ENCODE peak calls at places on chromosomes 5 and 9, in nine cellular contexts. N is HCT116; I is DND-41; U is uterus; E is A549; F is aorta; G is fibroblast of lung; S is effector memory CD4-positive, alpha-beta T cell; V is dorsolateral prefrontal cortex. D is an unnamed sample.

GRCh38 chr9:137621131-137621757 is 2.4 kb downstream of the EHMT1 start:
- DNase-seq in N (no peak), I (no peak), U (no peak), E (no peak), F (no peak), G (no peak), S (no peak), V (no peak), D (no peak)

GRCh38 chr5:164345853-164346252 is 840.4 kb downstream of the MAT2B start:
- DNase-seq in N (no peak), I (no peak), U (no peak), E (no peak), F (no peak), G (no peak), S (no peak), V (no peak), D (no peak)

GRCh38 chr5:6556802-6557102 is 76.1 kb downstream of the NSUN2 start:
- DNase-seq in N (no peak), I (no peak), U (no peak), E (no peak), F (no peak), G (no peak), S (no peak), V (no peak), D (no peak)

GRCh38 chr5:174553556-174553955 is 170.8 kb upstream of the MSX2 start:
- DNase-seq in N (no peak), I (no peak), U (no peak), E (no peak), F (peak), G (peak), S (no peak), V (no peak), D (no peak)

GRCh38 chr5:79436224-79436623 is 77.7 kb downstream of the HOMER1 start:
- DNase-seq in N (no peak), I (no peak), U (no peak), E (no peak), F (no peak), G (peak), S (no peak), V (no peak), D (peak)

GRCh38 chr5:141879941-141880738 is 1.9 kb upstream of the PCDH1 start:
- DNase-seq in N (no peak), I (no peak), U (peak), E (no peak), F (no peak), G (no peak), S (no peak), V (peak), D (no peak)

GRCh38 chr9:79256691-79257213 is 315.0 kb upstream of the TLE4 start:
- DNase-seq in N (no peak), I (no peak), U (no peak), E (no peak), F (no peak), G (peak), S (no peak), V (no peak), D (peak)

GRCh38 chr9:99134893-99135341 is 30.0 kb downstream of the TGFBR1 start:
- DNase-seq in N (no peak), I (peak), U (no peak), E (no peak), F (no peak), G (peak), S (no peak), V (no peak), D (no peak)

GRCh38 chr9:32992596-32993238 is 8.7 kb downstream of the APTX start:
- DNase-seq in N (no peak), I (no peak), U (no peak), E (no peak), F (no peak), G (no peak), S (no peak), V (no peak), D (no peak)

GRCh38 chr5:60852940-60853339 is 8.9 kb upstream of the ELOVL7 start:
- DNase-seq in N (no peak), I (no peak), U (no peak), E (no peak), F (no peak), G (no peak), S (no peak), V (no peak), D (no peak)

GRCh38 chr9:87383341-87384150 is 114.1 kb upstream of the DAPK1 start:
- DNase-seq in N (no peak), I (no peak), U (no peak), E (no peak), F (no peak), G (peak), S (no peak), V (no peak), D (no peak)

GRCh38 chr9:96751815-96752214 is 26.1 kb downstream of the ZNF510 start:
- DNase-seq in N (no peak), I (no peak), U (no peak), E (no peak), F (no peak), G (no peak), S (no peak), V (no peak), D (no peak)

GRCh38 chr9:124812401-124813016 is 35.6 kb downstream of the OLFML2A start:
- DNase-seq in N (peak), I (peak), U (peak), E (peak), F (peak), G (peak), S (no peak), V (no peak), D (peak)

GRCh38 chr9:90611568-90611967 is 31.1 kb downstream of the DIRAS2 start:
- DNase-seq in N (no peak), I (no peak), U (no peak), E (no peak), F (no peak), G (no peak), S (no peak), V (no peak), D (no peak)

GRCh38 chr9:31119882-31120481 is 1264.5 kb upstream of the ACO1 start:
- DNase-seq in N (peak), I (no peak), U (no peak), E (no peak), F (no peak), G (peak), S (peak), V (no peak), D (peak)

GRCh38 chr5:178123094-178123986 is 7.5 kb upstream of the RMND5B start:
- DNase-seq in N (no peak), I (no peak), U (no peak), E (no peak), F (no peak), G (no peak), S (no peak), V (no peak), D (peak)

GRCh38 chr9:106405871-106406435 is 457.0 kb upstream of the ZNF462 start:
- DNase-seq in N (no peak), I (no peak), U (no peak), E (no peak), F (no peak), G (peak), S (no peak), V (no peak), D (no peak)

GRCh38 chr9:13554626-13555025 is 275.1 kb upstream of the MPDZ start:
- DNase-seq in N (no peak), I (no peak), U (no peak), E (no peak), F (no peak), G (no peak), S (no peak), V (no peak), D (no peak)

DNA sequence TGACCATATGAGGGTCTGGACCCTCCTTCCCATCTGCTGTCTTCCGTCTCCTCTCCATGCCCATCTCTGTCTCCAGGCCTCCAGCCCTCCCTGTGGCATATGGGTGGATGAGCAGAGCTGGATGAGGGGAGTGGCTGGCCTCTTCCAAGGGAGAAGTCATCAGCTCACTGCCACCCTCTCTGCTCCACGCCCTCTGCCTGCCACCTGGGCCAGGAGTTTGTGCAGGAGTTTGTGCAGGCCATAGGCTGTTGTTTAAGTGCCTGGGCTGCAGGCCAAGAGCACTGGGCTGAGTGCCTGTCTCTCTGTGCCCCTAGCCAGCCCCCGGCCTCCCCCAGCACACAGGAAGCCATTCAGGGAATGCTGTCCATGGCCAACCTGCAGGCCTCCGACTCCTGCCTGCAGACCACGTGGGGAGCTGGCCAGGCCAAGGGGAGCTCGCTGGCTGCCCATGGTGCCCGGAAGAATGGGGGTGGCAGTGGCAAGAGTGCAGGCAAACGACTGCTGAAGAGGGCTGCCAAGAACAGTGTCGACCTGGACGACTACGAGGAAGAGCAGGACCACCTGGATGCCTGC is 97.0 kb downstream of the PHF2 start:
- DNase-seq in N (no peak), I (peak), U (peak), E (no peak), F (peak), G (no peak), S (no peak), V (peak), D (no peak)
- H3K27ac ChIP-seq in N (no peak), I (no peak), U (no peak), E (no peak), F (no peak), G (no peak), S (no peak), V (no peak), D (peak)

GRCh38 chr9:117783828-117784227 is 79.6 kb downstream of the TLR4 start:
- DNase-seq in N (no peak), I (peak), U (no peak), E (no peak), F (peak), G (no peak), S (peak), V (no peak), D (no peak)

GRCh38 chr9:117779760-117780159 is 75.6 kb downstream of the TLR4 start:
- DNase-seq in N (no peak), I (no peak), U (no peak), E (no peak), F (no peak), G (no peak), S (no peak), V (no peak), D (no peak)

GRCh38 chr9:117782931-117783788 is 79.0 kb downstream of the TLR4 start:
- DNase-seq in N (no peak), I (peak), U (peak), E (peak), F (peak), G (peak), S (peak), V (peak), D (peak)

DNA sequence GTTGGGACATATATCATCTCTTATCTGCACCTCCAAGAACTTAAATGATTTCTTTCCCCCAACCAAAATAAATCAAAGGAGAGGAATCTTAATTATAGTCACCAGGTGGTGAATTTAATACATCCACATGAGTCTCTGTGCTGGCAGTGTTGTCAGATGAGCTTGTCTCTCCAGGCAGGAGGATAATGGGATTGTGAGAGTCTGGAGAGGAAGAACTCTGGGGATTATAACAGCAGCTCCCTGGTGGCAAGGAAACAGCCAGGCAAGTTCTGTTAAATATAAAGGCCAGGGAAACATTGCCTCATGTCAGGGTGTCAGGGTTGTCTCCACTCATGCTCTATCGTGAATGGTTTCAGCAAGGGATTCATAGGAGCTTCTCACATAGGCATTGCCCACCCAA is 80.8 kb downstream of the TLR4 start:
- DNase-seq in N (no peak), I (no peak), U (no peak), E (no peak), F (no peak), G (no peak), S (no peak), V (no peak), D (no peak)
- H3K27ac ChIP-seq in N (no peak), I (no peak), U (no peak), E (no peak), F (no peak), G (no peak), S (no peak), V (no peak), D (no peak)

DNA sequence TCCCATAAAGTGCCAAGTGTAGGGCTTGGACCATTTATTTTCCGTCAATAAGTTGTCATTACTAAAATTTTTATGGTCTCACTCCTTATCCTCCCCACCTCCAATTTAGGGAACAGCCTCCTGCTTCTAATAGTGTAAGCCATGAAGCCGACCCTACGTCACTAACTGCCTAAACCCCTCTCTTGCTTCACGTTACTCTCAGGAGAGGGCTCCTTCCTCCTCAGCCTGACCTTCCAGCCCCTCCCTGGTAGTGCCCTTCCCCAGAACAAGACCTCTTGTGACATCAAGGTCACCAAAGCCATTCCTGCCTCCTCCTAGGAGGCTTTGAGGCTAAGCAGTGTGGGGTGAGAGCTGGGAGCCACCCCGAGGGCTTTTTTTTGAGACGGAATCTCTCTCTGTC is 2.2 kb upstream of the CDK9 start:
- DNase-seq in N (no peak), I (no peak), U (no peak), E (no peak), F (no peak), G (no peak), S (no peak), V (no peak), D (no peak)
- H3K27ac ChIP-seq in N (no peak), I (peak), U (peak), E (no peak), F (no peak), G (no peak), S (peak), V (peak), D (peak)

GRCh38 chr5:132309679-132310078 is 15.5 kb downstream of the SLC22A4 start:
- DNase-seq in N (no peak), I (no peak), U (no peak), E (no peak), F (no peak), G (no peak), S (no peak), V (no peak), D (no peak)

GRCh38 chr5:132310141-132310834 is 16.1 kb downstream of the SLC22A4 start:
- DNase-seq in N (no peak), I (no peak), U (no peak), E (no peak), F (no peak), G (no peak), S (no peak), V (peak), D (no peak)

GRCh38 chr5:132315529-132316067 is 21.4 kb downstream of the SLC22A4 start:
- DNase-seq in N (no peak), I (no peak), U (no peak), E (no peak), F (no peak), G (no peak), S (no peak), V (no peak), D (no peak)

GRCh38 chr5:132313378-132313777 is 19.2 kb downstream of the SLC22A4 start:
- DNase-seq in N (no peak), I (no peak), U (no peak), E (no peak), F (no peak), G (peak), S (no peak), V (no peak), D (no peak)

DNA sequence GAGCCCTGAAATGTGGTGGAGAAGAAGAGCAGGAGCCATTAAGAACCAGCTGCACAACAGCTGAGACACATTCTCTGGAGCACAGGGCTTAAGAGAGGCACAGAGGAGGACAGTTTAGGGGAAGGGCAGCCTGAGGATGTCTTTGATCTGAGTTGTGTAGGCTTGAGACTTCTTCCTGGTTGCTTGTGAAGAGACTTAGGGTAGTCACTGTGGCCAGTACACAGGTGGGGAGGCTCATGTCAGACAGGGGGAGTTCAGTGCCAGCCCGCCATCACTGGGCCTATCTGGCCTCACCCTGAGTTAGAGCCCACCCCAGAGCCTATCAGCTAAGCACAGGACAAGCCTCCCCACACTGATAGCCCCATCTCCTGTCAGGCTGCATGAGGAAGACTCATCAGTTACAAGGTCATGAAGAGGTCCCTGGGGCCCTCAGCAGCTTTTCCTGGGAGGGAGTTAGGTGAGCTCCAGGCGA is 19.8 kb downstream of the SLC22A4 start:
- DNase-seq in N (no peak), I (no peak), U (no peak), E (no peak), F (no peak), G (no peak), S (no peak), V (no peak), D (no peak)
- H3K27ac ChIP-seq in N (no peak), I (no peak), U (no peak), E (no peak), F (no peak), G (no peak), S (no peak), V (no peak), D (peak)

DNA sequence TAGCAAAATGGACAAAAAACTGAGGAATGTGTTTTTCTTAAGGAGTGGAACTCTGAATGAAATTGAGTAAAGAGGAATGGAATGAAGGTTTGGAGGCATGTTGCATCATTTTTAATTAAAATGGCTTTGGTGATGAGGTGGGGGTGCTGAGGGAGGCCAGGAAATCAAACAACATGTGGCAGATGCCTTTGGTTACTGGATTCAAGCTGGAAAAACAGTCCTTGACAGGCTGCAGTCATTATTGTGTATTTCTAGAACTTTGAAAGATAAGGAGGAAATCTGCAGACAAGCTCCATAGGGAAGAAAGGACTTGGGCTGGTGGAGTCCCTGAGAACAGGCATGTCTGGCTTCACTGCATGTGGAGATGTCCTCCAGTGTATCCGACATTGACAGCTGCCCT is 203.5 kb upstream of the HAPLN1 start:
- DNase-seq in N (no peak), I (no peak), U (no peak), E (no peak), F (no peak), G (peak), S (no peak), V (no peak), D (no peak)
- H3K27ac ChIP-seq in N (no peak), I (no peak), U (no peak), E (no peak), F (no peak), G (no peak), S (no peak), V (no peak), D (no peak)

DNA sequence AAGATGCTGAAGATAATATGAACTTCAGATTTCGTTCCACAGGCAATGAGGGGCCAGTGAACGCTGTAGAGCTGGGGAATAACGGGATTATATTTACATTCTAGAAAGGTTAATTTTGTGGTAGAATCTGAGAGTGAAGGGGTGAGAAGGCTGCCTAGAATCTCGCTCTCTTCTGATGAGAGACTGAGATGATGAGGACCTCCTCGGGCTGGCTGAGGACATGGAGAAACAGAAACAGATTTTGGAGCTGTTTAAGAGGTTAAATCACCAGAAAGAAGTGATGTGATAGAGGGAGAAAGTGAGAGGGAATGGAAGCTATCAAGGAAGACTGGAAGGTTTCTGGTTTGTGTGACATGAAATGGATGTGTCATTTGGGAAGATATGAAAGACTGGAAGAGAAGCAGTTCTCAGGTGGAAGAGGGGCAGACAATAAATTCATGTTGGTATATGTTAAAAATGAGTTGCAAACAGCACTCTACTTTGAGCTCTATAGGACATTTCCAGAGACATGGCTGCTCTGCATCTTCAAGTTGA is 612.6 kb downstream of the ISL1 start:
- DNase-seq in N (no peak), I (no peak), U (no peak), E (no peak), F (no peak), G (no peak), S (no peak), V (no peak), D (no peak)
- H3K27ac ChIP-seq in N (no peak), I (no peak), U (no peak), E (no peak), F (no peak), G (no peak), S (no peak), V (no peak), D (no peak)

GRCh38 chr5:158487677-158488076 is 612.0 kb downstream of the EBF1 start:
- DNase-seq in N (no peak), I (no peak), U (no peak), E (no peak), F (no peak), G (no peak), S (no peak), V (no peak), D (no peak)
- H3K27ac ChIP-seq in N (no peak), I (no peak), U (peak), E (no peak), F (no peak), G (no peak), S (no peak), V (no peak), D (no peak)

GRCh38 chr5:12114075-12114474 is 209.8 kb upstream of the CTNND2 start:
- DNase-seq in N (no peak), I (no peak), U (no peak), E (no peak), F (no peak), G (no peak), S (no peak), V (no peak), D (no peak)

GRCh38 chr5:12111263-12111662 is 207.0 kb upstream of the CTNND2 start:
- DNase-seq in N (no peak), I (no peak), U (no peak), E (no peak), F (no peak), G (no peak), S (no peak), V (no peak), D (no peak)

GRCh38 chr5:12113062-12113461 is 208.8 kb upstream of the CTNND2 start:
- DNase-seq in N (no peak), I (no peak), U (no peak), E (no peak), F (no peak), G (no peak), S (no peak), V (no peak), D (no peak)

GRCh38 chr5:12110629-12111028 is 206.4 kb upstream of the CTNND2 start:
- DNase-seq in N (no peak), I (no peak), U (no peak), E (no peak), F (no peak), G (no peak), S (no peak), V (no peak), D (no peak)

GRCh38 chr5:12109075-12109688 is 204.9 kb upstream of the CTNND2 start:
- DNase-seq in N (no peak), I (no peak), U (no peak), E (no peak), F (no peak), G (no peak), S (no peak), V (no peak), D (no peak)
- H3K27ac ChIP-seq in N (no peak), I (no peak), U (no peak), E (no peak), F (no peak), G (no peak), S (no peak), V (no peak), D (no peak)